ENCODE peak calls at places on chromosomes 12 and 14, in ten cellular contexts. L, S, E, N, B, V, Z, G, P and J are unnamed samples.

GRCh38 chr12:88737838-88738472 is 157.7 kb upstream of the KITLG start:
- DNase-seq in N (no peak), E (no peak), P (no peak), V (no peak), B (no peak), G (no peak), L (no peak), S (no peak), Z (no peak), J (no peak)

GRCh38 chr14:62006116-62006737 is 244.0 kb downstream of the SNAPC1 start:
- DNase-seq in E (no peak), V (no peak), P (no peak), S (no peak), L (no peak), G (no peak), B (no peak), N (no peak), Z (no peak), J (no peak)

GRCh38 chr14:96264850-96265249 is 8.8 kb downstream of the BDKRB1 start:
- DNase-seq in E (peak; percentile 41), L (no peak), S (no peak), V (peak; percentile 45), N (peak; percentile 25), Z (no peak), P (no peak), G (no peak), B (no peak), J (no peak)

GRCh38 chr14:56189306-56189705 is 71.1 kb downstream of the PELI2 start:
- DNase-seq in Z (no peak), L (no peak), B (no peak), P (peak; percentile 36), S (no peak), E (peak; percentile 61), N (peak; percentile 83), V (peak; percentile 91), G (no peak), J (no peak)

GRCh38 chr12:106136263-106136662 is 2.5 kb downstream of the NUAK1 start:
- DNase-seq in V (peak; percentile 83), S (peak; percentile 90), N (peak; percentile 76), Z (peak; percentile 53), L (peak; percentile 88), E (peak; percentile 89), P (peak; percentile 94), G (peak; percentile 69), B (peak; percentile 92), J (peak; percentile 94)

GRCh38 chr12:109759076-109759420 is 45.4 kb downstream of the FAM222A start:
- DNase-seq in N (no peak), E (no peak), B (no peak), S (peak; percentile 35), V (no peak), G (no peak), Z (no peak), P (no peak), L (peak; percentile 22), J (no peak)

GRCh38 chr12:42291680-42292079 is 34.2 kb downstream of the ZCRB1 start:
- DNase-seq in Z (no peak), E (no peak), N (no peak), G (no peak), L (no peak), P (no peak), V (no peak), B (no peak), S (no peak), J (no peak)

GRCh38 chr12:88052686-88053085 is 23.5 kb upstream of the C12orf50 start:
- DNase-seq in G (no peak), Z (no peak), S (no peak), B (no peak), E (peak; percentile 71), L (no peak), V (peak; percentile 44), N (peak; percentile 12), P (peak; percentile 42), J (peak; percentile 42)

GRCh38 chr14:100531591-100532121 is 55.6 kb downstream of the BEGAIN start:
- DNase-seq in Z (no peak), E (no peak), L (peak; percentile 36), G (no peak), N (no peak), B (peak; percentile 10), P (peak; percentile 3), V (no peak), S (no peak), J (no peak)

GRCh38 chr14:101364503-101365328 is 196.6 kb upstream of the DIO3 start:
- DNase-seq in V (no peak), S (peak; percentile 74), Z (no peak), P (peak; percentile 52), B (peak; percentile 96), N (no peak), G (no peak), E (no peak), L (no peak), J (peak; percentile 88)

DNA sequence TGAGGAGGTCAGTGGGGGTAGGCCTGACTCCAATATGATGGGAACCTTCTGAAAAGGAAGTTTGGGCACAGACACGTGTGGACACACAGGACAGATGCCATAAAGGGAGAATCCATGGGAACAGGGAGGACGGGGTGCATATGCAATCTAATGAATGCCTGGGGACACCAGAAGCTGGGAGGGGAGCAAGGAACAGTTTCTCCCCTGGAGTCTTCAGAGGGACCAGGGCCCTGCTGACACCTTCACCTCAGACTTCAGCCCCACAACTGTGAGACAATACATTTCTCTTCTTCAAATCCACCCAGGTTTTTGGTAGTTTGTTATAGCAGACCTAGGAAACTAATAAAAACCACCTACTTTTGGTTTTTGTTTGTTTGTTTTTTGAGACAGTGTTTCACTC is 35.2 kb upstream of the CLIP1 start:
- DNase-seq in P (no peak), N (no peak), L (no peak), V (no peak), B (no peak), S (no peak), G (no peak), E (no peak), Z (no peak), J (no peak)
- H3K27ac ChIP-seq in P (no peak overlapping the region), N (no peak overlapping the region), L (no peak overlapping the region), V (no peak overlapping the region), B (no peak overlapping the region), S (no peak overlapping the region), G (no peak overlapping the region), E (peak overlapping the region; percentile 52), Z (no peak overlapping the region), J (no peak overlapping the region)

DNA sequence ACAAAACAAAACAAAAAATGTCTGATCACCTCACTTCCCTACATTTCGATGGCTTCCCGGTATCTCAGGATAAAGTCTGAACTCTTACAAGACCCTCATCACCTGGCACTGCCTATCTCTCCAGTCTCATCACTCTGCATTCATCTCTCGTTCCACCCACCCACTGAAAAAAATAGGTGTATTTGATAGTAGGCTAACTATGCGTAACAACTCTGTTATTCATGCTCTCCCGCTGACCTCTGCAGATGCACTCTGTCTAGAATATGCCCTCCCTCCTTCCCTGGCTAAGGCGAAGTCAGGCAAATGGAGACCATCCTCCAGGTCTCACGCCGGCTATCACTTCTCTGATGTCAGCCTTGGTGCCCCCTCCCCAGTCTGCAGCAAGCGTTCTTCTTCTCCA is 44.9 kb downstream of the EFCAB11 start:
- DNase-seq in S (no peak), E (no peak), G (no peak), Z (no peak), V (no peak), B (no peak), P (no peak), L (no peak), N (no peak), J (no peak)
- H3K4me3 ChIP-seq in S (no peak overlapping the region), E (no peak overlapping the region), G (no peak overlapping the region), Z (no peak overlapping the region), V (no peak overlapping the region), B (no peak overlapping the region), P (no peak overlapping the region), L (no peak overlapping the region), N (no peak overlapping the region), J (no peak overlapping the region)

DNA sequence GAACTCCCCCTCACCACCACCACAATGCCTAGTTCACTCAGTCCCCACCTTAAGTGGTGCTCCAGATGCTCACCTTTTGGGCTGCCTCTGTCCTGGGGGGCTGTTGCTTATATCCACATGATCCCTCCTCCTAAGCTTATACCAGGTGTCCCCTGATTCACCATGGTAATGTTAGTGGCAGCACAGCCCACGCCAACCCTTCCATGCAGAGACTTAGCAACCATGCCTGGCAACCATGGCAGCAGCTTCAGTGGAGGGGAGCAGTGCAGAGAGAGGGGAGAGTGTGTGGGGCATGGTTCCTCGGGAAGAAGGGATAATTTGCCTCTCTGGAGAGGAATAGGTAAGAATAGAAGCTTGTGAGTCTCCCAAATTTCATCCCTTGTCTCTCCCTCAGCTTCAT is 1.2 kb upstream of the DDN start:
- DNase-seq in V (no peak), L (no peak), Z (no peak), B (no peak), E (no peak), G (no peak), S (peak; percentile 27), P (no peak), N (no peak), J (no peak)
- H3K27ac ChIP-seq in V (no peak overlapping the region), L (no peak overlapping the region), Z (no peak overlapping the region), B (no peak overlapping the region), E (no peak overlapping the region), G (no peak overlapping the region), S (no peak overlapping the region), P (no peak overlapping the region), N (no peak overlapping the region), J (no peak overlapping the region)

GRCh38 chr14:102867826-102868580 is 54.5 kb upstream of the AMN start:
- DNase-seq in Z (no peak), S (no peak), V (no peak), N (no peak), P (peak; percentile 21), L (no peak), G (no peak), E (no peak), B (no peak), J (no peak)

GRCh38 chr14:102866982-102867761 is 55.3 kb upstream of the AMN start:
- DNase-seq in V (no peak), B (no peak), P (no peak), G (no peak), E (no peak), S (no peak), L (no peak), N (no peak), Z (no peak), J (no peak)

GRCh38 chr14:102870246-102870645 is 52.2 kb upstream of the AMN start:
- DNase-seq in Z (no peak), V (no peak), E (no peak), G (no peak), S (no peak), L (no peak), P (no peak), N (no peak), B (no peak), J (no peak)

GRCh38 chr14:102870994-102871831 is 51.2 kb upstream of the AMN start:
- DNase-seq in P (no peak), Z (no peak), E (no peak), N (no peak), B (no peak), G (no peak), S (no peak), L (no peak), V (no peak), J (no peak)

DNA sequence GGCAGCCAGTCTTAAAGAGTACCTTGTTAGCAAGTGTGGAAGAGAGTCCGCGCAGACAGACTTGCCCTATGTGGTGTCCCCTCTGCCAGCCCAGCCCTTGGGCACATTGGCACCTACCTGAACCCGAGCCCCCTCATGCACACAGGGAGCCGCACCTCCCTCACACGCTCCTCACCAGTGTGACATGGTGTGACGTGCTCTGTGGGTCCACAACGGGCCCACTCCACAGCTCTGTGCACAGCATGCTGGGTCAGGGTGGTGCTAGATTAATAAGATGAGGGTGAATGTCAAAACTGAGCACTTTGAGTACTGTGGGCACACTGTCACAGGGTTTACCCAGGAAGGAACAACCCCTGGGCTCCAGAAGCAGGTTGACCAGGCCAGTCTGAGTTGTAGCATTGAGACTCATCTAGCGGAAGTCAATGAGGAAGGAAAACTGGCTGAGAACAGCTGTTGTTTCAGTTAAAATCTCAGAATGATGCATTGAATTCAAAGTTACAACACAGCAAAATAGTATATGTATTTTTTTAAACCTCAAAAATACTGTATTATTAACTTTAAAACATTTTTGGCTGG is 53.4 kb upstream of the AMN start:
- DNase-seq in E (no peak), V (no peak), B (no peak), Z (no peak), G (no peak), N (no peak), P (no peak), S (no peak), L (no peak), J (no peak)
- H3K4me3 ChIP-seq in E (no peak overlapping the region), V (no peak overlapping the region), B (no peak overlapping the region), Z (no peak overlapping the region), G (no peak overlapping the region), N (no peak overlapping the region), P (no peak overlapping the region), S (no peak overlapping the region), L (no peak overlapping the region), J (no peak overlapping the region)